ENCODE peak calls at places on chromosomes 12 and 14, in ten cellular contexts. One of them, this sample, is unnamed.

GRCh38 chr12:93847517-93848452 is 170.6 kb downstream of the CRADD start:
- DNase-seq in T-helper 2 cell: peak
- DNase-seq in dorsolateral prefrontal cortex: no peak
- DNase-seq in progenitor cell of endocrine pancreas: no peak
- DNase-seq in fibroblast of villous mesenchyme: peak
- DNase-seq in stimulated activated CD4-positive, alpha-beta T cell treated with anti-CD3 and anti-CD28 coated beads, Interleukin-15, amount 100 ng/mL, for 24 hours: no peak
- DNase-seq in endothelial cell: no peak
- DNase-seq in foreskin keratinocyte: no peak
- DNase-seq in HS-5: no peak
- DNase-seq in body of pancreas: no peak
- DNase-seq in this sample: no peak

GRCh38 chr14:92456215-92457017 is 57.2 kb upstream of the RIN3 start:
- DNase-seq in T-helper 2 cell: peak
- DNase-seq in dorsolateral prefrontal cortex: no peak
- DNase-seq in progenitor cell of endocrine pancreas: peak
- DNase-seq in fibroblast of villous mesenchyme: peak
- DNase-seq in stimulated activated CD4-positive, alpha-beta T cell treated with anti-CD3 and anti-CD28 coated beads, Interleukin-15, amount 100 ng/mL, for 24 hours: no peak
- DNase-seq in endothelial cell: peak
- DNase-seq in foreskin keratinocyte: no peak
- DNase-seq in HS-5: peak
- DNase-seq in body of pancreas: no peak
- DNase-seq in this sample: peak

GRCh38 chr14:51534623-51535022 is 117.1 kb upstream of the FRMD6 start:
- DNase-seq in T-helper 2 cell: no peak
- DNase-seq in dorsolateral prefrontal cortex: no peak
- DNase-seq in progenitor cell of endocrine pancreas: peak
- DNase-seq in fibroblast of villous mesenchyme: peak
- DNase-seq in stimulated activated CD4-positive, alpha-beta T cell treated with anti-CD3 and anti-CD28 coated beads, Interleukin-15, amount 100 ng/mL, for 24 hours: no peak
- DNase-seq in endothelial cell: peak
- DNase-seq in foreskin keratinocyte: peak
- DNase-seq in HS-5: no peak
- DNase-seq in body of pancreas: peak
- DNase-seq in this sample: peak

GRCh38 chr12:15830538-15830937 is 41.4 kb upstream of the EPS8 start:
- DNase-seq in T-helper 2 cell: no peak
- DNase-seq in dorsolateral prefrontal cortex: no peak
- DNase-seq in progenitor cell of endocrine pancreas: no peak
- DNase-seq in fibroblast of villous mesenchyme: peak
- DNase-seq in stimulated activated CD4-positive, alpha-beta T cell treated with anti-CD3 and anti-CD28 coated beads, Interleukin-15, amount 100 ng/mL, for 24 hours: no peak
- DNase-seq in endothelial cell: no peak
- DNase-seq in foreskin keratinocyte: no peak
- DNase-seq in HS-5: no peak
- DNase-seq in body of pancreas: no peak
- DNase-seq in this sample: no peak

GRCh38 chr12:89893972-89894706 is 185.5 kb upstream of the ATP2B1 start:
- DNase-seq in T-helper 2 cell: no peak
- DNase-seq in dorsolateral prefrontal cortex: no peak
- DNase-seq in progenitor cell of endocrine pancreas: no peak
- DNase-seq in fibroblast of villous mesenchyme: peak
- DNase-seq in stimulated activated CD4-positive, alpha-beta T cell treated with anti-CD3 and anti-CD28 coated beads, Interleukin-15, amount 100 ng/mL, for 24 hours: no peak
- DNase-seq in endothelial cell: no peak
- DNase-seq in foreskin keratinocyte: peak
- DNase-seq in HS-5: peak
- DNase-seq in body of pancreas: no peak
- DNase-seq in this sample: no peak

GRCh38 chr12:104454997-104455396 is 1.8 kb upstream of the CHST11 start:
- DNase-seq in T-helper 2 cell: no peak
- DNase-seq in dorsolateral prefrontal cortex: no peak
- DNase-seq in progenitor cell of endocrine pancreas: no peak
- DNase-seq in fibroblast of villous mesenchyme: no peak
- DNase-seq in stimulated activated CD4-positive, alpha-beta T cell treated with anti-CD3 and anti-CD28 coated beads, Interleukin-15, amount 100 ng/mL, for 24 hours: no peak
- DNase-seq in endothelial cell: no peak
- DNase-seq in foreskin keratinocyte: peak
- DNase-seq in HS-5: peak
- DNase-seq in body of pancreas: no peak
- DNase-seq in this sample: no peak

GRCh38 chr14:55075628-55076027 is 24.2 kb downstream of the MAPK1IP1L start:
- DNase-seq in T-helper 2 cell: peak
- DNase-seq in dorsolateral prefrontal cortex: no peak
- DNase-seq in progenitor cell of endocrine pancreas: no peak
- DNase-seq in fibroblast of villous mesenchyme: no peak
- DNase-seq in stimulated activated CD4-positive, alpha-beta T cell treated with anti-CD3 and anti-CD28 coated beads, Interleukin-15, amount 100 ng/mL, for 24 hours: no peak
- DNase-seq in endothelial cell: no peak
- DNase-seq in foreskin keratinocyte: peak
- DNase-seq in HS-5: no peak
- DNase-seq in body of pancreas: no peak
- DNase-seq in this sample: no peak

GRCh38 chr14:52055215-52055614 is 13.6 kb downstream of the NID2 start:
- DNase-seq in T-helper 2 cell: no peak
- DNase-seq in dorsolateral prefrontal cortex: no peak
- DNase-seq in progenitor cell of endocrine pancreas: no peak
- DNase-seq in fibroblast of villous mesenchyme: no peak
- DNase-seq in stimulated activated CD4-positive, alpha-beta T cell treated with anti-CD3 and anti-CD28 coated beads, Interleukin-15, amount 100 ng/mL, for 24 hours: no peak
- DNase-seq in endothelial cell: no peak
- DNase-seq in foreskin keratinocyte: no peak
- DNase-seq in HS-5: no peak
- DNase-seq in body of pancreas: no peak
- DNase-seq in this sample: no peak

GRCh38 chr14:35159742-35160409 is 37.5 kb downstream of the PRORP start:
- DNase-seq in T-helper 2 cell: peak
- DNase-seq in dorsolateral prefrontal cortex: no peak
- DNase-seq in progenitor cell of endocrine pancreas: no peak
- DNase-seq in fibroblast of villous mesenchyme: peak
- DNase-seq in stimulated activated CD4-positive, alpha-beta T cell treated with anti-CD3 and anti-CD28 coated beads, Interleukin-15, amount 100 ng/mL, for 24 hours: no peak
- DNase-seq in endothelial cell: no peak
- DNase-seq in foreskin keratinocyte: peak
- DNase-seq in HS-5: peak
- DNase-seq in body of pancreas: no peak
- DNase-seq in this sample: no peak

GRCh38 chr12:27048822-27049752 is 26.7 kb downstream of the MED21 start:
- DNase-seq in T-helper 2 cell: no peak
- DNase-seq in dorsolateral prefrontal cortex: no peak
- DNase-seq in progenitor cell of endocrine pancreas: no peak
- DNase-seq in fibroblast of villous mesenchyme: peak
- DNase-seq in stimulated activated CD4-positive, alpha-beta T cell treated with anti-CD3 and anti-CD28 coated beads, Interleukin-15, amount 100 ng/mL, for 24 hours: no peak
- DNase-seq in endothelial cell: no peak
- DNase-seq in foreskin keratinocyte: peak
- DNase-seq in HS-5: peak
- DNase-seq in body of pancreas: no peak
- DNase-seq in this sample: no peak

GRCh38 chr12:122867701-122868461 is 28.0 kb downstream of the VPS37B start:
- DNase-seq in T-helper 2 cell: no peak
- DNase-seq in dorsolateral prefrontal cortex: peak
- DNase-seq in progenitor cell of endocrine pancreas: no peak
- DNase-seq in fibroblast of villous mesenchyme: peak
- DNase-seq in stimulated activated CD4-positive, alpha-beta T cell treated with anti-CD3 and anti-CD28 coated beads, Interleukin-15, amount 100 ng/mL, for 24 hours: no peak
- DNase-seq in endothelial cell: peak
- DNase-seq in foreskin keratinocyte: peak
- DNase-seq in HS-5: no peak
- DNase-seq in body of pancreas: peak
- DNase-seq in this sample: no peak

GRCh38 chr12:101783150-101783549 is 43.9 kb upstream of the SYCP3 start:
- DNase-seq in T-helper 2 cell: no peak
- DNase-seq in dorsolateral prefrontal cortex: no peak
- DNase-seq in progenitor cell of endocrine pancreas: no peak
- DNase-seq in fibroblast of villous mesenchyme: peak
- DNase-seq in stimulated activated CD4-positive, alpha-beta T cell treated with anti-CD3 and anti-CD28 coated beads, Interleukin-15, amount 100 ng/mL, for 24 hours: no peak
- DNase-seq in endothelial cell: no peak
- DNase-seq in foreskin keratinocyte: no peak
- DNase-seq in HS-5: no peak
- DNase-seq in body of pancreas: no peak
- DNase-seq in this sample: no peak

GRCh38 chr12:52020539-52021336 is 14.0 kb downstream of the TAMALIN start:
- DNase-seq in T-helper 2 cell: peak
- DNase-seq in dorsolateral prefrontal cortex: no peak
- DNase-seq in progenitor cell of endocrine pancreas: peak
- DNase-seq in fibroblast of villous mesenchyme: peak
- DNase-seq in stimulated activated CD4-positive, alpha-beta T cell treated with anti-CD3 and anti-CD28 coated beads, Interleukin-15, amount 100 ng/mL, for 24 hours: peak
- DNase-seq in endothelial cell: peak
- DNase-seq in foreskin keratinocyte: no peak
- DNase-seq in HS-5: no peak
- DNase-seq in body of pancreas: peak
- DNase-seq in this sample: peak

GRCh38 chr14:99744199-99744872 is 48.9 kb upstream of the EML1 start:
- DNase-seq in T-helper 2 cell: no peak
- DNase-seq in dorsolateral prefrontal cortex: no peak
- DNase-seq in progenitor cell of endocrine pancreas: no peak
- DNase-seq in fibroblast of villous mesenchyme: peak
- DNase-seq in stimulated activated CD4-positive, alpha-beta T cell treated with anti-CD3 and anti-CD28 coated beads, Interleukin-15, amount 100 ng/mL, for 24 hours: no peak
- DNase-seq in endothelial cell: no peak
- DNase-seq in foreskin keratinocyte: peak
- DNase-seq in HS-5: peak
- DNase-seq in body of pancreas: no peak
- DNase-seq in this sample: no peak

GRCh38 chr12:4956054-4956453 is 46.3 kb downstream of the KCNA1 start:
- DNase-seq in T-helper 2 cell: no peak
- DNase-seq in dorsolateral prefrontal cortex: no peak
- DNase-seq in progenitor cell of endocrine pancreas: no peak
- DNase-seq in fibroblast of villous mesenchyme: no peak
- DNase-seq in stimulated activated CD4-positive, alpha-beta T cell treated with anti-CD3 and anti-CD28 coated beads, Interleukin-15, amount 100 ng/mL, for 24 hours: no peak
- DNase-seq in endothelial cell: no peak
- DNase-seq in foreskin keratinocyte: no peak
- DNase-seq in HS-5: no peak
- DNase-seq in body of pancreas: no peak
- DNase-seq in this sample: no peak

GRCh38 chr12:94560416-94561221 is 89.7 kb downstream of the TMCC3 start:
- DNase-seq in T-helper 2 cell: no peak
- DNase-seq in dorsolateral prefrontal cortex: peak
- DNase-seq in progenitor cell of endocrine pancreas: no peak
- DNase-seq in fibroblast of villous mesenchyme: peak
- DNase-seq in stimulated activated CD4-positive, alpha-beta T cell treated with anti-CD3 and anti-CD28 coated beads, Interleukin-15, amount 100 ng/mL, for 24 hours: peak
- DNase-seq in endothelial cell: no peak
- DNase-seq in foreskin keratinocyte: peak
- DNase-seq in HS-5: peak
- DNase-seq in body of pancreas: no peak
- DNase-seq in this sample: no peak

GRCh38 chr14:53692451-53693330 is 263.9 kb downstream of the BMP4 start:
- DNase-seq in T-helper 2 cell: no peak
- DNase-seq in dorsolateral prefrontal cortex: no peak
- DNase-seq in progenitor cell of endocrine pancreas: no peak
- DNase-seq in fibroblast of villous mesenchyme: peak
- DNase-seq in stimulated activated CD4-positive, alpha-beta T cell treated with anti-CD3 and anti-CD28 coated beads, Interleukin-15, amount 100 ng/mL, for 24 hours: no peak
- DNase-seq in endothelial cell: no peak
- DNase-seq in foreskin keratinocyte: no peak
- DNase-seq in HS-5: no peak
- DNase-seq in body of pancreas: no peak
- DNase-seq in this sample: no peak

GRCh38 chr14:99619873-99620834 is 16.1 kb upstream of the CCDC85C start:
- DNase-seq in T-helper 2 cell: no peak
- DNase-seq in dorsolateral prefrontal cortex: no peak
- DNase-seq in progenitor cell of endocrine pancreas: no peak
- DNase-seq in fibroblast of villous mesenchyme: no peak
- DNase-seq in stimulated activated CD4-positive, alpha-beta T cell treated with anti-CD3 and anti-CD28 coated beads, Interleukin-15, amount 100 ng/mL, for 24 hours: no peak
- DNase-seq in endothelial cell: peak
- DNase-seq in foreskin keratinocyte: peak
- DNase-seq in HS-5: peak
- DNase-seq in body of pancreas: no peak
- DNase-seq in this sample: no peak

GRCh38 chr12:20696181-20696580 is 1.0 kb downstream of the SLCO1C1 start:
- DNase-seq in T-helper 2 cell: no peak
- DNase-seq in dorsolateral prefrontal cortex: no peak
- DNase-seq in progenitor cell of endocrine pancreas: no peak
- DNase-seq in fibroblast of villous mesenchyme: no peak
- DNase-seq in stimulated activated CD4-positive, alpha-beta T cell treated with anti-CD3 and anti-CD28 coated beads, Interleukin-15, amount 100 ng/mL, for 24 hours: no peak
- DNase-seq in endothelial cell: no peak
- DNase-seq in foreskin keratinocyte: no peak
- DNase-seq in HS-5: no peak
- DNase-seq in body of pancreas: no peak
- DNase-seq in this sample: no peak

GRCh38 chr12:112456029-112456428 is 37.3 kb downstream of the PTPN11 start:
- DNase-seq in T-helper 2 cell: no peak
- DNase-seq in dorsolateral prefrontal cortex: no peak
- DNase-seq in progenitor cell of endocrine pancreas: no peak
- DNase-seq in fibroblast of villous mesenchyme: no peak
- DNase-seq in stimulated activated CD4-positive, alpha-beta T cell treated with anti-CD3 and anti-CD28 coated beads, Interleukin-15, amount 100 ng/mL, for 24 hours: no peak
- DNase-seq in endothelial cell: no peak
- DNase-seq in foreskin keratinocyte: no peak
- DNase-seq in HS-5: no peak
- DNase-seq in body of pancreas: no peak
- DNase-seq in this sample: no peak

GRCh38 chr14:75469606-75470237 is 41.9 kb downstream of the JDP2 start:
- DNase-seq in T-helper 2 cell: no peak
- DNase-seq in dorsolateral prefrontal cortex: no peak
- DNase-seq in progenitor cell of endocrine pancreas: no peak
- DNase-seq in fibroblast of villous mesenchyme: no peak
- DNase-seq in stimulated activated CD4-positive, alpha-beta T cell treated with anti-CD3 and anti-CD28 coated beads, Interleukin-15, amount 100 ng/mL, for 24 hours: no peak
- DNase-seq in endothelial cell: no peak
- DNase-seq in foreskin keratinocyte: no peak
- DNase-seq in HS-5: no peak
- DNase-seq in body of pancreas: peak
- DNase-seq in this sample: peak

GRCh38 chr12:54438506-54438905 is 19.4 kb upstream of the ITGA5 start:
- DNase-seq in T-helper 2 cell: no peak
- DNase-seq in dorsolateral prefrontal cortex: no peak
- DNase-seq in progenitor cell of endocrine pancreas: no peak
- DNase-seq in fibroblast of villous mesenchyme: no peak
- DNase-seq in stimulated activated CD4-positive, alpha-beta T cell treated with anti-CD3 and anti-CD28 coated beads, Interleukin-15, amount 100 ng/mL, for 24 hours: no peak
- DNase-seq in endothelial cell: no peak
- DNase-seq in foreskin keratinocyte: no peak
- DNase-seq in HS-5: no peak
- DNase-seq in body of pancreas: no peak
- DNase-seq in this sample: no peak